ENCODE peak calls at places on chromosome 20, in six cellular contexts. M, D, U, T, O and Z are unnamed samples.

GRCh38 chr20:35490736-35491181 is 35.4 kb downstream of the CEP250 start:
- DNase-seq in M (no peak), D (no peak), U (peak; percentile 56), T (no peak), O (no peak), Z (no peak)

GRCh38 chr20:62030834-62031434 is 34.7 kb downstream of the TAF4 start:
- DNase-seq in M (no peak), D (no peak), U (peak; percentile 11), T (no peak), O (peak; percentile 45), Z (no peak)

GRCh38 chr20:16801919-16802651 is 53.9 kb downstream of the OTOR start:
- DNase-seq in M (peak; percentile 85), D (no peak), U (peak; percentile 21), T (no peak), O (peak; percentile 9), Z (peak; percentile 58)

GRCh38 chr20:14829897-14830296 is 492.5 kb upstream of the FLRT3 start:
- DNase-seq in M (no peak), D (no peak), U (no peak), T (no peak), O (no peak), Z (no peak)

GRCh38 chr20:61968932-61969331 is 96.7 kb downstream of the TAF4 start:
- DNase-seq in M (no peak), D (no peak), U (no peak), T (no peak), O (no peak), Z (no peak)

GRCh38 chr20:53853451-53853713 is 217.0 kb downstream of the BCAS1 start:
- DNase-seq in M (no peak), D (no peak), U (no peak), T (no peak), O (no peak), Z (no peak)

GRCh38 chr20:31706607-31707257 is 15.9 kb downstream of the BCL2L1 start:
- DNase-seq in M (no peak), D (no peak), U (no peak), T (no peak), O (no peak), Z (no peak)

GRCh38 chr20:41329435-41330342 is 10.9 kb upstream of the LPIN3 start:
- DNase-seq in M (no peak), D (no peak), U (peak; percentile 48), T (no peak), O (peak; percentile 95), Z (peak; percentile 96)

GRCh38 chr20:61979701-61980635 is 85.7 kb downstream of the TAF4 start:
- DNase-seq in M (no peak), D (no peak), U (no peak), T (no peak), O (no peak), Z (no peak)

GRCh38 chr20:53216856-53217576 is 244.9 kb downstream of the TSHZ2 start:
- DNase-seq in M (peak; percentile 91), D (no peak), U (peak; percentile 75), T (peak; percentile 77), O (peak; percentile 37), Z (peak; percentile 14)

DNA sequence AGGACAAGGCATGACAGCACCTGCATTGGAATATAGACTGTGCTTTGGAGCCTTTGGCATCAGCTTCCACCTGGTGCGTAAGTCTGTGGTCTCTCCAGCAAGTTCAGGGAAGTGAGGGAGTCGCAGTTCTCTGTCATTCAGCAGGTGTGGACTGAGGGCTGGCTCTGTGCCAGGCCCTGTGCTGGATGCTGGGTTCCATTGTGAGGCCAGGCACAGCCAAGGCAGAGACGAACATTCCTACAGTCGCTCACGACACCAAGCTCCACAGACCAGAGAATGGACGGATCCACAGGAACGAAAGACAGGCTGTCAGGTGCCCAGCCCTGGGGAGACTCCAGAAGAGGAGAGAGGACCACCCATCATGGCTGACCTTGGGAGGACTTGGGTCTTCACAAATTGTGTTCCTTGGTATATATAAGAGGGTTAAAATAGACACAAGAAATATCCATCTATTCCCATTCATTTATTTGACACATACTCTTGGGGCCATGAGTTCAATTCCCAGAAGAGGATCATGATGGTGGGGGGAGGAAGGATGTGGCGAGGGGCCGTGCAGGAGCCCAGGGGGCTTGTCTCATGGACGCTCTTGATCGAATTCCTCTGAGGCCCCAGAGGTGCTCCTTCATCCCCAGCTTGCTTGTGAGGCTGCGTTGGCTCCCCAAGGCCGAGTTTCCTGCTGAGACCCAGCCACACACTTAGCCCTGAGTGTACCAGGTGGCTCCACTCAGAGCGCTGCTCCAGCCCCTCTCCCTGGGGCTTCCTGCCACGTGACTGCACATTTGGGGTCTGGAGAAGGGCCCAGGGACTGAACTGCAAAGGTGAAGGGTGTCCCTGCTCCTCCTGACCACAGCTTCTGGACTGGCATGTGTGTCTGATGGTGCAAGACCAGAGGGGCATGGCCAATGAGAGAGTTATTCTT is 3.5 kb upstream of the ZNF831 start:
- DNase-seq in M (no peak), D (no peak), U (no peak), T (no peak), O (no peak), Z (no peak)
- H3K4me3 ChIP-seq in M (no peak overlapping the region), D (no peak overlapping the region), U (peak overlapping the region; percentile 47), T (no peak overlapping the region), O (no peak overlapping the region), Z (no peak overlapping the region)

GRCh38 chr20:328596-329324 is 3.4 kb downstream of the SOX12 start:
- DNase-seq in M (no peak), D (no peak), U (no peak), T (no peak), O (no peak), Z (no peak)
- H3K4me3 ChIP-seq in M (peak overlapping the region; percentile 91), D (no peak overlapping the region), U (no peak overlapping the region), T (no peak overlapping the region), O (no peak overlapping the region), Z (peak overlapping the region; percentile 82)

GRCh38 chr20:63652192-63652980 is 838 bp downstream of the STMN3 start:
- DNase-seq in M (peak; percentile 61), D (no peak), U (no peak), T (no peak), O (no peak), Z (no peak)

GRCh38 chr20:63653041-63653973 is at the start of gene STMN3:
- DNase-seq in M (peak; percentile 97), D (peak; percentile 95), U (peak; percentile 50), T (peak; percentile 92), O (peak; percentile 77), Z (peak; percentile 95)

GRCh38 chr20:63648895-63649589 is 4.2 kb downstream of the STMN3 start:
- DNase-seq in M (no peak), D (no peak), U (no peak), T (no peak), O (no peak), Z (no peak)

GRCh38 chr20:63653974-63654680 is 903 bp upstream of the STMN3 start:
- DNase-seq in M (no peak), D (no peak), U (no peak), T (no peak), O (no peak), Z (no peak)

DNA sequence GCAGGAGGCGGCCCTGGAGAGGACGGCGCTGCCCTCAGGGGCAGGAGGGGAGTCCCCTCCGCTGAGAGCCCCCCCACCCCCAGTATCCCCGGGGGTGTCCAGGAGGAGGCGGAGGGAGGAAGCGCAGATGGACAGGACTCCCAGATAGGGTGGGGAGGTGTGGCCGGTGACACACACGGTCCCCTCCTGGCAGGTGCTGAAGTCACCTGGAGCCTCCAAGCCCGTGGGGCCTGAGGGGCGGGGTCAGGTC is 1.4 kb downstream of the STMN3 start:
- DNase-seq in M (peak; percentile 31), D (no peak), U (no peak), T (peak; percentile 79), O (no peak), Z (no peak)
- H3K4me3 ChIP-seq in M (peak overlapping the region; percentile 85), D (peak overlapping the region; percentile 77), U (peak overlapping the region; percentile 72), T (peak overlapping the region; percentile 79), O (peak overlapping the region; percentile 30), Z (peak overlapping the region; percentile 48)

GRCh38 chr20:43751167-43752050 is 24.6 kb upstream of the GTSF1L start:
- DNase-seq in M (no peak), D (no peak), U (no peak), T (no peak), O (peak; percentile 90), Z (peak; percentile 93)

GRCh38 chr20:43749734-43750294 is 23.0 kb upstream of the GTSF1L start:
- DNase-seq in M (peak; percentile 85), D (peak; percentile 94), U (peak; percentile 71), T (peak; percentile 82), O (peak; percentile 57), Z (peak; percentile 51)

GRCh38 chr20:43750774-43751166 is 24.0 kb upstream of the GTSF1L start:
- DNase-seq in M (no peak), D (no peak), U (no peak), T (no peak), O (no peak), Z (no peak)

GRCh38 chr20:43752561-43753301 is 25.9 kb upstream of the GTSF1L start:
- DNase-seq in M (no peak), D (no peak), U (peak; percentile 10), T (no peak), O (peak; percentile 88), Z (peak; percentile 95)

DNA sequence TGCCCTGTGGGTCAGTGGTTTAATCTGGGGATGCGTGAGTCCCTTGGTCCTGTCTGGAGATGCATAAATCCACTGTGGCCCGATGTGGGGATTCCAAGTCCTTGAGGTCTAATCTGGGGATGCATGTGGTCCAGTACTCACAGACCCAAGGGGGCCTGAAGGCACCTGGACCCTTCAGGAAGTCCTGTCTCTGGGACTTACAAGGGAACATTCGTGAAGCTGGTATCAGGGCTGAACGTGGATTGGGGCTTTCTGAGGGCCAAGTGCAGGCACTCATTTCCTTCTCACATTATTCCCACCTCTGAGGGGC is 25.2 kb upstream of the GTSF1L start:
- DNase-seq in M (no peak), D (no peak), U (no peak), T (no peak), O (no peak), Z (no peak)
- H3K4me3 ChIP-seq in M (no peak overlapping the region), D (no peak overlapping the region), U (no peak overlapping the region), T (no peak overlapping the region), O (no peak overlapping the region), Z (no peak overlapping the region)

DNA sequence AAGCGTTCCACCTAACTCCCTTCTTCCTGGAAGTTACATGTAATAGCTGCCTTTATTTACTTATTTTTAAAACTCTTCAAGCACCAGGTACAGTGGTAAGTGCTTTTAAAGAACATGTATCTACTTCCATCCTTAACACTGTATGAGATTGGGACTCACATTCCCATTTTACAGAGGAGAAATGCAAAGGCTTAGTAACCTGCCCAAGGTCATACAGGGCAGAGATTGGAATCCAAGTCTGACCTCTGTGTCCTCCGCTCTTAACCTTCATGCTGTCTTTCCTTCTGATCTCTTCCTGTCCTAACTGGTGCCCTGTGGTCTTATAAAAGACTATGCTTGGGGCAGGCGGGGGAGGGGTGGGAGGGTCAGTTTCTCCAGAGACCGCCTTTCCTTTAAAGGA is 1.6 kb downstream of the B4GALT5 start:
- DNase-seq in M (peak; percentile 43), D (no peak), U (no peak), T (no peak), O (no peak), Z (no peak)
- H3K4me3 ChIP-seq in M (peak overlapping the region; percentile 92), D (peak overlapping the region; percentile 99), U (no peak overlapping the region), T (peak overlapping the region; percentile 97), O (peak overlapping the region; percentile 60), Z (peak overlapping the region; percentile 92)